ENCODE peak calls at places on chromosomes 5 and 9, in four cellular contexts. One of them, this sample, is unnamed.

GRCh38 chr9:25094518-25094917 is 548.8 kb upstream of the IZUMO3 start:
- DNase-seq in H1: no peak
- DNase-seq in GM12878: no peak
- DNase-seq in HepG2: no peak
- DNase-seq in this sample: no peak

GRCh38 chr9:114093031-114093471 is 6.0 kb downstream of the KIF12 start:
- DNase-seq in H1: no peak
- DNase-seq in HepG2: no peak
- DNase-seq in GM12878: no peak
- DNase-seq in this sample: no peak

GRCh38 chr9:130537346-130538050 is 41.9 kb upstream of the FUBP3 start:
- DNase-seq in HepG2: no peak
- DNase-seq in H1: no peak
- DNase-seq in GM12878: no peak
- DNase-seq in this sample: no peak

GRCh38 chr9:112726428-112726827 is 8.5 kb upstream of the INIP start:
- DNase-seq in H1: no peak
- DNase-seq in GM12878: no peak
- DNase-seq in HepG2: no peak
- DNase-seq in this sample: no peak

GRCh38 chr5:122062205-122062604 is 15.9 kb downstream of the LOX start:
- DNase-seq in GM12878: no peak
- DNase-seq in HepG2: no peak
- DNase-seq in H1: no peak
- DNase-seq in this sample: no peak

GRCh38 chr9:87499455-87500015 is 1.9 kb downstream of the DAPK1 start:
- DNase-seq in GM12878: no peak
- DNase-seq in HepG2: no peak
- DNase-seq in H1: no peak
- DNase-seq in this sample: no peak

GRCh38 chr5:143205386-143205785 is 198.1 kb downstream of the NR3C1 start:
- DNase-seq in HepG2: no peak
- DNase-seq in H1: no peak
- DNase-seq in GM12878: no peak
- DNase-seq in this sample: no peak

GRCh38 chr5:38465045-38465444 is 91.4 kb downstream of the LIFR start:
- DNase-seq in HepG2: no peak
- DNase-seq in GM12878: no peak
- DNase-seq in H1: no peak
- DNase-seq in this sample: no peak

GRCh38 chr9:33288235-33288634 is 2.1 kb upstream of the NFX1 start:
- DNase-seq in GM12878: no peak
- DNase-seq in HepG2: no peak
- DNase-seq in H1: no peak
- DNase-seq in this sample: no peak

GRCh38 chr5:145829708-145830361 is 5.3 kb downstream of the PRELID2 start:
- DNase-seq in HepG2: peak
- DNase-seq in GM12878: no peak
- DNase-seq in H1: no peak
- DNase-seq in this sample: no peak

DNA sequence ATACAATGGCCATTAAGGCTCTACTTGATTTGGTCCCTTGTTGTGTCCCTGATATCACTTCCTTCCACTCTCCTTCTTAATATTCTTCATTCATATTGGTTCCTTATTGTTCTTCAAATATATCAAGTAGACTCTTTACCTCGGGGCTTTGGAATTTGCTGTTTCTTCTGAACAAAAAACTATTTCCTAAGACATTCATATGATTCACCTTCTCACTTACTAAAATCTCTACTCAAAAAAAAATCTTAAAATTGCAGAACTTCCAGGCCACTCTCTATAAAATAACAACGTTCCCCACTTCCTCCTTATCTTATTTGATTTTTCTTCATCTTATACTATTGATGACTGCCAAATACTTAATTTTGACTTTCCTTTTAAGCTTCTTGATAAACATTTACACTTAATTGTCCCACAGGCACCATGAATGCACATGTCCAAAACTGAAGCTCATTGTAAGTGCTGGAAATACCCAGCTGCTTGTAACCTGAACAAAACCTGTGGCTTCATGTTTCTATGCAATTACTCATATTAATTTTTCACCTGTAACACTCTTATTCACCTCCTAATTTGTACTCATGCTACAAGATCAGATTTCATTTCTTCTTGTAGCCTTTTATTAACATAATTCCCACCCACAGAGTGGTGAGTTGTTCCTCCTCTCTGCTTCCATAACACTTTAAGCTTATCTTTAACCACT is 58.4 kb upstream of the NUDT12 start:
- DNase-seq in GM12878: no peak
- DNase-seq in HepG2: no peak
- DNase-seq in H1: no peak
- DNase-seq in this sample: no peak
- TF ChIP-seq TAF1 in GM12878: no peak
- TF ChIP-seq TAF1 in HepG2: no peak
- TF ChIP-seq TAF1 in H1: no peak
- TF ChIP-seq TAF1 in this sample: no peak

GRCh38 chr5:54403121-54403520 is 52.4 kb upstream of the HSPB3 start:
- DNase-seq in HepG2: no peak
- DNase-seq in GM12878: no peak
- DNase-seq in H1: no peak
- DNase-seq in this sample: no peak

GRCh38 chr5:54401515-54401914 is 54.0 kb upstream of the HSPB3 start:
- DNase-seq in H1: no peak
- DNase-seq in HepG2: no peak
- DNase-seq in GM12878: no peak
- DNase-seq in this sample: no peak

DNA sequence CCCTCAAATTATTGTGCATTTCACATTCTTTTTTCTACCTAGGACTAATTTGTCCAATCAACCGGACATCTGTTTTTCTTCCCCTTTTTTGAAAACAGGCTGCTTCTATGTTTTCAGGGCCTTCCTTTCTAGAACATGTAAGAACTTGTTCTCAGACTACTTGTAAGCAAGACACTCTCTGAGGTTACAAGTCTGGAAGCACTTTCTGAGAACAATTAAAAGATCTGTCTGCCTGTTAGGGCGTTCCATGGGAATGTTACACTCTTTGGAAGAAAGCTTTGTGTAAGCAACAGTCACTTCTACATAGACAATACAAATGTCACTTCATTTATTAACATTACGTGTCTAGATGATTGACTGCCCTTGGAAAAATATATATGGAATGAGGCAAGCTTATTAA is 50.9 kb upstream of the HSPB3 start:
- DNase-seq in H1: no peak
- DNase-seq in HepG2: no peak
- DNase-seq in GM12878: no peak
- DNase-seq in this sample: no peak
- TF ChIP-seq TAF1 in H1: no peak
- TF ChIP-seq TAF1 in HepG2: no peak
- TF ChIP-seq TAF1 in GM12878: no peak
- TF ChIP-seq TAF1 in this sample: no peak

GRCh38 chr9:89052470-89053097 is 61.3 kb downstream of the S1PR3 start:
- DNase-seq in GM12878: no peak
- DNase-seq in HepG2: no peak
- DNase-seq in H1: no peak
- DNase-seq in this sample: no peak
- TF ChIP-seq TAF1 in GM12878: no peak
- TF ChIP-seq TAF1 in HepG2: no peak
- TF ChIP-seq TAF1 in H1: no peak
- TF ChIP-seq TAF1 in this sample: no peak

DNA sequence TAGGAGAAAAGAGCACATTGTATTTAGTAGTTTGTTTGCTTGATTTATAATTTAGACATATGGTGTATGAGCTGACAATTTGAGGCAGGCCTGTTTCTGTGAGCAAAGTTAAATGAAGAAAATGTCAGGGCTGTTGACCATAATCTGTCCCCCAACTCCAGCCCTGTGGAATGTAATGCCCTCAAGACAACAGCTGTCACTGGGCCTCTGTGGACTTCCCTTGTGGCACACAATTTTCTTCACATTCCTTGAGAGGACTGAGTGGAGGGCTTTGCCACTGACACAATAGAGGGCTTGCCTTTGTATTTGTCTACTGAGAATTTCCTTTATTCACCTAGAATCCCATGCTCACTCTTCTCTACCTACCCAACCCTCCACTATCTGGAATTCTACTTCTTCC is 141.2 kb upstream of the CD180 start:
- DNase-seq in GM12878: no peak
- DNase-seq in HepG2: no peak
- DNase-seq in H1: no peak
- DNase-seq in this sample: no peak
- TF ChIP-seq TAF1 in GM12878: no peak
- TF ChIP-seq TAF1 in HepG2: no peak
- TF ChIP-seq TAF1 in H1: no peak
- TF ChIP-seq TAF1 in this sample: no peak

GRCh38 chr9:129498451-129499376 is 122.2 kb downstream of the C9orf50 start:
- DNase-seq in HepG2: no peak
- DNase-seq in GM12878: no peak
- DNase-seq in H1: no peak
- DNase-seq in this sample: no peak

GRCh38 chr9:129496187-129497063 is 124.5 kb downstream of the C9orf50 start:
- DNase-seq in GM12878: no peak
- DNase-seq in H1: peak
- DNase-seq in HepG2: peak
- DNase-seq in this sample: no peak

GRCh38 chr9:129495422-129496186 is 125.3 kb downstream of the C9orf50 start:
- DNase-seq in GM12878: no peak
- DNase-seq in HepG2: peak
- DNase-seq in H1: peak
- DNase-seq in this sample: peak

GRCh38 chr9:129497064-129497836 is 123.7 kb downstream of the C9orf50 start:
- DNase-seq in GM12878: no peak
- DNase-seq in HepG2: no peak
- DNase-seq in H1: no peak
- DNase-seq in this sample: no peak

DNA sequence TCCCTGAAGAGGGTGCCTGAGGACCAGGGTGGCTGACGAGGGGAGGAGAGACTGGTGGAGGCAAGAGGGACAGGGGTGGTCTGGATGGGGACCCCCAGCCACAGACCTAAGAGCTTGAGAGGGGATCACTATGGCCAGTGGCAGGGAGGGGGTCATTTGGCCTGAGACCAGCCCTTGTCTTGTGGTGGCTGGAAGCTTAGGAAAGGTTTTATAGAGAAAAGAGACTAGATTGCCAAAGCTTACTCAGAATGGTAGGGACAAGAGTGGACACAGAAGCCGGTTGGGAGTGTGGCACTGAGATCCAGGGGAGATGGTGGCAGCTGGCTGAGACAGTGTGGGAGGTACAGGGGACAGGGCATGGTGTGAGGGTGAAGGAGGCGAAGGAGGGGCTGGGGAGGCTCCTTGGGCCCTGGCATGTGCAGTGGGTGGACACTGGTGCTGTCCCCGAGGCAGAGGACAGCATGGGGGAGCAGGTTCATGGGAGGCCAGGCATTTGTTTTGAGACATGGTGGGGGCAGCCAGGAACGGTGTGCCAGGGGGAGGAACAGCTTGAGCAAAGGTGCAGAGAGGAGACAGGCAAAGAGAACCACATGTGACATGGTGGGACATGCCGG is 123.0 kb downstream of the C9orf50 start:
- DNase-seq in H1: no peak
- DNase-seq in GM12878: no peak
- DNase-seq in HepG2: no peak
- DNase-seq in this sample: no peak
- TF ChIP-seq TAF1 in H1: no peak
- TF ChIP-seq TAF1 in GM12878: no peak
- TF ChIP-seq TAF1 in HepG2: no peak
- TF ChIP-seq TAF1 in this sample: no peak

DNA sequence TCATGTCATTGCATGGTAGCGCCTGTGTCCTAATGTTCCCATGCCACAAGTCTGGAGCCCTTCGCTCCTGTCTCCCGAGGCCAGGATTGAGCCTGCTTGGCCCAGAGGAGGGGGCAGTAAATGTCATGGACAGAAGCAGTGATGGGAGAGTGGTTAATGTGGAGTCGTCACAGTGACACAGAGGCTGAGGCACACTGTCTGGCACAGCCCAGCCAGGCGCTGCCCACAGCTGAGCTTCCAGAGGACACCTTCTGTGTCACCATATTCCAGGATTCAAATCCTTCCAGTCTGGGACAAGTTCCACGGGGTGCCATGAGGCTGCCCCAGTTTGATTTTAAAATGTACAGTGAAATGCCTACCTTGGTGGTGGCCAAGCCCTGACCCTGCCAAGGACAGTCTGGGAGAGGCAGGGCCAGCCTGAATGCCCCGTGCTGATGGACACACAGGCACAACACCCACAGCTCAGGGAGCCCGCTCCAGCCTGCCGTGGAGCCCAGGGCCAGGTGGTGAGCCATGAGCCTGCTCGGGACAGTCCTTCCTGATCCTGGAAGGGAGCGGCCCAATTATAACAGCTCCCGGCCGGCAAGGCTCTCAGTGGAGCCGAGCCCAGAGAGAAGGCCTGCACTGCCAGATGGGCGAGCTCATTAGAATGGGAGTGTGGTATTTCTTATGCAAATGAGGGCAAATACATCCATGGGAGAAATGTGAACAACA is 99.1 kb upstream of the RUFY1 start:
- DNase-seq in GM12878: no peak
- DNase-seq in HepG2: no peak
- DNase-seq in H1: no peak
- DNase-seq in this sample: no peak
- TF ChIP-seq TAF1 in GM12878: no peak
- TF ChIP-seq TAF1 in HepG2: no peak
- TF ChIP-seq TAF1 in H1: no peak
- TF ChIP-seq TAF1 in this sample: no peak

DNA sequence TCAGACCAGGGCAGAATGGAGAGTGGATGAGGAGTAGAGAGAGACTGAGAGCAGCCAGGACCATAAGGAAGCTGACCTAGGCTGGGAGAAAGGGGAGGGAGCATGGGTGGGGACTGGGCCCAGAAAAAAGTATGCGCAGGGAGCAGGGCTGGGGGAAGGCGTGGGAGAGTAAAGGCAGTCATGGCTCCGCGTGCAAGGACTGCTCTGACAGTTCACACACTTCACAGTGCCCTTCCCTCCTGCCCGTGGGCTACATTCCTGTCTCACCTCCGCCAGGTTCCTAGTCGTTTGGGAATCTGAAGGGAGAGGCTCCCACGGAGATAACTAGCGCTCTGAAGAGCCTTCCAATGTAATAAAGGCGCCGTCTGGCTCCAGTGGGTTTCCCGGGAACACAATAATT is 39.6 kb downstream of the TTLL11 start:
- DNase-seq in H1: no peak
- DNase-seq in GM12878: no peak
- DNase-seq in HepG2: no peak
- DNase-seq in this sample: no peak
- TF ChIP-seq TAF1 in H1: no peak
- TF ChIP-seq TAF1 in GM12878: no peak
- TF ChIP-seq TAF1 in HepG2: no peak
- TF ChIP-seq TAF1 in this sample: no peak

GRCh38 chr9:116580853-116581252 is 106.3 kb upstream of the TRIM32 start:
- DNase-seq in GM12878: no peak
- DNase-seq in H1: no peak
- DNase-seq in HepG2: no peak
- DNase-seq in this sample: no peak

GRCh38 chr9:116574027-116574679 is 113.0 kb upstream of the TRIM32 start:
- DNase-seq in HepG2: peak
- DNase-seq in GM12878: no peak
- DNase-seq in H1: no peak
- DNase-seq in this sample: no peak

GRCh38 chr9:116572095-116572748 is 114.9 kb upstream of the TRIM32 start:
- DNase-seq in HepG2: peak
- DNase-seq in H1: peak
- DNase-seq in GM12878: no peak
- DNase-seq in this sample: peak

GRCh38 chr9:116576386-116576785 is 110.7 kb upstream of the TRIM32 start:
- DNase-seq in GM12878: no peak
- DNase-seq in HepG2: no peak
- DNase-seq in H1: no peak
- DNase-seq in this sample: no peak
- TF ChIP-seq TAF1 in GM12878: no peak
- TF ChIP-seq TAF1 in HepG2: no peak
- TF ChIP-seq TAF1 in H1: no peak
- TF ChIP-seq TAF1 in this sample: no peak

This sample was measured in GM12891.